ENCODE peak calls at places on chromosome X, in five cellular contexts. O is stimulated activated CD4-positive, alpha-beta T cell treated with anti-CD3 and anti-CD28 coated beads, TNF-alpha, amount 100 ng/mL, for 4 hours; K is PC-3; C is activated CD4-positive, CD25-positive, alpha-beta regulatory T cell treated with anti-CD3 and anti-CD28 coated beads, Interleukin-2, amount 50 U/mL, for 72 hours; P is RPMI8226. R is an unnamed sample.

GRCh38 chrX:10833299-10834169 is 213.1 kb upstream of the MID1 start:
- DNase-seq in O (no peak), K (peak), C (no peak), P (no peak), R (no peak)

GRCh38 chrX:1481636-1482529 is 29.2 kb upstream of the ASMTL start:
- DNase-seq in O (peak), K (peak), C (peak), P (peak), R (peak)

GRCh38 chrX:123481908-123482873 is 250.7 kb downstream of the THOC2 start:
- DNase-seq in O (no peak), K (no peak), C (no peak), P (no peak), R (no peak)

GRCh38 chrX:133580630-133581029 is 165.3 kb upstream of the GPC4 start:
- DNase-seq in O (no peak), K (peak), C (no peak), P (no peak), R (no peak)

GRCh38 chrX:23900220-23900797 is 7.4 kb downstream of the APOO start:
- DNase-seq in O (no peak), K (no peak), C (no peak), P (no peak), R (no peak)

GRCh38 chrX:150200820-150201287 is 162.3 kb upstream of the MAMLD1 start:
- DNase-seq in O (peak), K (peak), C (no peak), P (peak), R (peak)

GRCh38 chrX:136041254-136041812 is 56.1 kb downstream of the SLC9A6 start:
- DNase-seq in O (no peak), K (no peak), C (no peak), P (no peak), R (no peak)

GRCh38 chrX:49202022-49202421 is 2.0 kb upstream of the SYP start:
- DNase-seq in O (no peak), K (no peak), C (no peak), P (no peak), R (no peak)

GRCh38 chrX:4239650-4240540 is 526.4 kb upstream of the PRKX start:
- DNase-seq in O (no peak), K (no peak), C (no peak), P (peak), R (no peak)

GRCh38 chrX:151699746-151700145 is 4.5 kb downstream of the PRRG3 start:
- DNase-seq in O (no peak), K (no peak), C (no peak), P (no peak), R (no peak)

GRCh38 chrX:45669715-45670360 is 469.2 kb upstream of the DIPK2B start:
- DNase-seq in O (no peak), K (no peak), C (no peak), P (no peak), R (no peak)

GRCh38 chrX:118764122-118764521 is 36.7 kb downstream of the IL13RA1 start:
- DNase-seq in O (no peak), K (no peak), C (no peak), P (no peak), R (no peak)